ENCODE peak calls at places on chromosomes 7 and 10, in eight cellular contexts. T is thyroid gland, X is transverse colon, I is neural crest cell, J is GM20000, C is Calu3, B is A549, Y is nephron progenitor cell. Q is an unnamed sample.
A peak's percentile ranks its signal among the peaks of the same experiment; 100 is the strongest.

GRCh38 chr10:69317175-69318086 is 39.1 kb downstream of the HK1 start:
- DNase-seq in J (peak; percentile 84), T (no peak), C (peak; percentile 31), Y (no peak), B (no peak), X (no peak), I (no peak), Q (peak; percentile 78)

GRCh38 chr10:78933828-78934227 is 134.9 kb upstream of the ZMIZ1 start:
- DNase-seq in B (no peak), I (no peak), T (no peak), J (no peak), C (no peak), Y (no peak), X (no peak), Q (no peak)

GRCh38 chr7:27155816-27156507 is 513 bp downstream of the HOXA7 start:
- DNase-seq in Y (peak; percentile 59), X (peak; percentile 70), I (no peak), T (no peak), B (no peak), J (no peak), C (no peak), Q (no peak)

GRCh38 chr10:125209591-125210373 is 49.4 kb upstream of the CTBP2 start:
- DNase-seq in I (no peak), J (no peak), C (no peak), B (no peak), T (no peak), Y (no peak), X (no peak), Q (no peak)

GRCh38 chr10:129472696-129473555 is 5.9 kb downstream of the MGMT start:
- DNase-seq in C (no peak), X (no peak), T (no peak), Y (no peak), B (no peak), J (no peak), I (no peak), Q (no peak)

GRCh38 chr10:16545126-16545736 is 23.6 kb upstream of the C1QL3 start:
- DNase-seq in C (peak; percentile 8), I (no peak), Y (peak; percentile 12), B (peak; percentile 54), X (no peak), J (peak; percentile 58), T (peak; percentile 11), Q (peak; percentile 21)

GRCh38 chr7:129612112-129613015 is 844 bp downstream of the NRF1 start:
- DNase-seq in B (peak; percentile 23), I (peak; percentile 19), T (peak; percentile 58), C (peak; percentile 28), X (peak; percentile 49), Y (no peak), J (peak; percentile 37), Q (peak; percentile 66)

GRCh38 chr10:58892039-58892665 is 284.3 kb upstream of the PHYHIPL start:
- DNase-seq in Y (no peak), J (no peak), C (no peak), X (no peak), B (no peak), T (peak; percentile 85), I (no peak), Q (no peak)

GRCh38 chr10:1372212-1372611 is 316.0 kb downstream of the WDR37 start:
- DNase-seq in X (no peak), T (no peak), C (no peak), B (no peak), I (no peak), J (no peak), Y (no peak), Q (no peak)

GRCh38 chr7:90322837-90323236 is 1.7 kb upstream of the FAM237B start:
- DNase-seq in Y (no peak), X (no peak), T (no peak), B (no peak), J (no peak), I (no peak), C (no peak), Q (no peak)

GRCh38 chr7:74372060-74372408 is 81.7 kb upstream of the GTF2IRD1 start:
- DNase-seq in B (no peak), J (no peak), C (no peak), X (no peak), I (no peak), Y (no peak), T (no peak), Q (no peak)

GRCh38 chr7:151087247-151088018 is 1.2 kb downstream of the AGAP3 start:
- DNase-seq in T (peak; percentile 64), Y (peak; percentile 65), X (peak; percentile 74), J (peak; percentile 80), I (no peak), C (peak; percentile 59), B (no peak), Q (peak; percentile 42)

GRCh38 chr10:112754001-112754411 is 196.0 kb upstream of the TCF7L2 start:
- DNase-seq in B (no peak), T (no peak), X (no peak), J (no peak), C (no peak), Y (no peak), I (no peak), Q (no peak)

GRCh38 chr7:665251-665650 is 61.2 kb upstream of the DNAAF5 start:
- DNase-seq in I (no peak), B (no peak), Y (no peak), C (no peak), X (no peak), T (no peak), J (no peak), Q (no peak)

GRCh38 chr10:24908793-24909423 is 43.5 kb downstream of the PRTFDC1 start:
- DNase-seq in J (no peak), T (no peak), B (peak; percentile 25), X (no peak), I (no peak), Y (no peak), C (peak; percentile 34), Q (no peak)

GRCh38 chr10:125742465-125742864 is 23.0 kb downstream of the EDRF1 start:
- DNase-seq in B (no peak), T (no peak), X (no peak), C (no peak), Y (no peak), I (no peak), J (no peak), Q (no peak)

GRCh38 chr7:94396044-94396443 is 1.3 kb downstream of the COL1A2 start:
- DNase-seq in J (no peak), Y (no peak), T (no peak), X (no peak), C (no peak), B (no peak), I (no peak), Q (no peak)

GRCh38 chr10:121947931-121948330 is 20.1 kb upstream of the ATE1 start:
- DNase-seq in B (no peak), T (no peak), J (no peak), I (no peak), C (no peak), Y (no peak), X (no peak), Q (no peak)

GRCh38 chr10:17847586-17848296 is 38.6 kb downstream of the MRC1 start:
- DNase-seq in C (no peak), X (no peak), J (no peak), I (no peak), T (no peak), B (no peak), Y (no peak), Q (peak; percentile 17)

GRCh38 chr7:26964409-26964808 is 100.0 kb upstream of the SKAP2 start:
- DNase-seq in X (no peak), Y (no peak), C (no peak), J (no peak), B (no peak), T (no peak), I (no peak), Q (no peak)

GRCh38 chr10:131743190-131744151 is 157.3 kb upstream of the PPP2R2D start:
- DNase-seq in Y (peak; percentile 38), C (no peak), X (no peak), B (no peak), T (no peak), I (no peak), J (peak; percentile 73), Q (peak; percentile 34)

GRCh38 chr10:133394064-133394663 is at the start of gene MTG1:
- DNase-seq in I (peak; percentile 97), C (peak; percentile 95), B (peak; percentile 97), J (peak; percentile 98), Y (peak; percentile 99), T (peak; percentile 96), X (peak; percentile 97), Q (peak; percentile 92)
- TF ChIP-seq CTCF in I (peak; percentile 37), C (no peak), B (no peak), J (no peak), Y (no peak), T (no peak), X (peak; percentile 25), Q (no peak)

GRCh38 chr7:40147371-40148246 is 12.8 kb downstream of the SUGCT start:
- DNase-seq in Y (peak; percentile 21), B (no peak), X (no peak), J (no peak), C (no peak), T (no peak), I (no peak), Q (no peak)
- TF ChIP-seq CTCF in Y (no peak), B (no peak), X (no peak), J (no peak), C (peak; percentile 31), T (no peak), I (no peak), Q (no peak)

DNA sequence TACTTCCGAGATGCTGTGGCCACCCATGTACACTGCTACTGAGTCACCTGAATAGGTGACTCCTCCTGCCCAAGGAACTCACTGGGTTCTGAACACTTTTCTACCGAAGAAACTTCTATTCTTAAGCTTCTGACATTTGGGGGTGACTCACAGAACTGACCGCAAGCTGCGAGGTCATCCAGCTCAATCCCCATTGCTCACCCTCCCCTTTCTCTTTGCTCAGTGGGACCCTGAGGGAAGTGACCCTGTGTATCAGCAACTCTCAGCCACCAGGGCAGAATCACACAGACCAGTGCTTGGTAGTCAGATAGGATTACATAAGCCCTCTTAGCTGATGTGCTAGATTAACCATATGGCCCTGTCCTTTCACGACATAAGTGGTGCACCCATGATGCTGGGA is 46.3 kb downstream of the INSYN2A start:
- DNase-seq in B (peak; percentile 8), C (no peak), J (no peak), T (no peak), I (no peak), Y (no peak), X (no peak), Q (no peak)
- TF ChIP-seq CTCF in B (no peak), C (no peak), J (no peak), T (no peak), I (no peak), Y (no peak), X (no peak), Q (no peak)

GRCh38 chr10:114430688-114431413 is 26.5 kb upstream of the AFAP1L2 start:
- DNase-seq in I (no peak), Y (no peak), C (no peak), T (no peak), X (no peak), B (no peak), J (no peak), Q (no peak)

GRCh38 chr10:114429581-114430335 is 25.5 kb upstream of the AFAP1L2 start:
- DNase-seq in C (no peak), Y (no peak), I (no peak), J (no peak), X (no peak), T (no peak), B (no peak), Q (no peak)

GRCh38 chr10:114431414-114431767 is 27.1 kb upstream of the AFAP1L2 start:
- DNase-seq in Y (no peak), B (no peak), X (no peak), J (no peak), C (no peak), I (no peak), T (no peak), Q (no peak)

GRCh38 chr10:114426476-114426875 is 22.2 kb upstream of the AFAP1L2 start:
- DNase-seq in B (no peak), J (no peak), Y (no peak), C (no peak), I (no peak), T (no peak), X (no peak), Q (no peak)

GRCh38 chr10:114427124-114427852 is 23.0 kb upstream of the AFAP1L2 start:
- DNase-seq in I (no peak), Y (no peak), J (no peak), C (no peak), T (no peak), X (no peak), B (no peak), Q (no peak)
- TF ChIP-seq CTCF in I (no peak), Y (no peak), J (no peak), C (no peak), T (peak; percentile 19), X (no peak), B (no peak), Q (no peak)

Q was measured in activated CD8-positive, alpha-beta T cell treated with anti-CD3 and anti-CD28 coated beads for 36 hours.